ENCODE peak calls at places on chromosome 20, in nine cellular contexts. W is left ventricle myocardium superior; Y is amygdala; S is EL; V is foreskin fibroblast; B is activated T-helper 1 cell treated with Interleukin-2 at 50 U/mL for 16 hours; K is neural crest cell; R is GM04504; L is activated T-helper 2 cell treated with anti-CD3 and anti-CD28 coated beads, Interferon-gamma antibody, Interleukin-2, Interleukin-4, amounts not matched to agents 10 μg/mL and 5 μg/mL and 100 μg/mL, durations not matched to agents 14 hours and 24 hours and 36 hours. F is an unnamed sample.

GRCh38 chr20:5652626-5653573 is 97.3 kb upstream of the SHLD1 start:
- DNase-seq in W (no peak), R (no peak), Y (no peak), S (peak), B (no peak), K (no peak), L (no peak), V (peak), F (no peak)

GRCh38 chr20:15682690-15683089 is 890.6 kb downstream of the KIF16B start:
- DNase-seq in S (peak), K (no peak), R (no peak), B (no peak), V (peak), L (no peak), W (no peak), Y (no peak), F (no peak)

GRCh38 chr20:41956316-41957050 is 338.3 kb upstream of the CHD6 start:
- DNase-seq in S (no peak), B (no peak), R (no peak), Y (no peak), L (no peak), W (no peak), V (no peak), K (no peak), F (no peak)

GRCh38 chr20:61844621-61845020 is 221.1 kb downstream of the TAF4 start:
- DNase-seq in Y (no peak), L (no peak), R (no peak), V (no peak), W (peak), B (no peak), K (no peak), S (no peak), F (no peak)

GRCh38 chr20:54254596-54254995 is 46.7 kb downstream of the PFDN4 start:
- DNase-seq in K (no peak), W (no peak), R (no peak), Y (no peak), L (no peak), V (no peak), S (no peak), B (no peak), F (no peak)

GRCh38 chr20:47885909-47886453 is 100.7 kb upstream of the SULF2 start:
- DNase-seq in Y (no peak), W (no peak), B (no peak), K (no peak), L (no peak), R (no peak), V (no peak), S (no peak), F (no peak)

GRCh38 chr20:8735674-8736073 is 333.2 kb upstream of the PLCB4 start:
- DNase-seq in Y (no peak), B (no peak), L (no peak), R (no peak), V (no peak), K (no peak), W (no peak), S (no peak), F (no peak)

GRCh38 chr20:23679448-23680092 is 9.3 kb downstream of the CST4 start:
- DNase-seq in K (no peak), Y (no peak), V (no peak), W (no peak), L (no peak), B (no peak), R (no peak), S (no peak), F (no peak)

GRCh38 chr20:47970282-47970903 is 185.1 kb upstream of the SULF2 start:
- DNase-seq in Y (no peak), W (no peak), V (no peak), R (no peak), K (no peak), B (no peak), L (no peak), S (peak), F (no peak)

GRCh38 chr20:61724376-61724775 is 341.3 kb downstream of the TAF4 start:
- DNase-seq in B (no peak), Y (no peak), S (peak), W (no peak), L (no peak), V (no peak), R (no peak), K (no peak), F (no peak)

GRCh38 chr20:38599410-38599882 is 2.2 kb upstream of the ARHGAP40 start:
- DNase-seq in V (no peak), B (no peak), W (peak), K (no peak), R (no peak), S (peak), L (no peak), Y (no peak), F (no peak)

GRCh38 chr20:63891061-63892002 is 3.6 kb upstream of the DNAJC5 start:
- DNase-seq in B (no peak), K (no peak), S (no peak), L (no peak), R (no peak), V (no peak), W (peak), Y (no peak), F (no peak)

GRCh38 chr20:4014031-4014474 is 1.3 kb downstream of the RNF24 start:
- DNase-seq in W (no peak), Y (peak), L (no peak), B (no peak), K (no peak), S (peak), R (peak), V (peak), F (peak)

GRCh38 chr20:52805128-52805527 is 167.0 kb upstream of the TSHZ2 start:
- DNase-seq in R (no peak), S (no peak), Y (no peak), B (no peak), W (no peak), K (no peak), V (no peak), L (no peak), F (no peak)

GRCh38 chr20:19738936-19739335 is 19.1 kb upstream of the RIN2 start:
- DNase-seq in R (no peak), Y (no peak), B (no peak), S (no peak), V (no peak), L (no peak), K (no peak), W (no peak), F (no peak)

GRCh38 chr20:63574156-63574828 is at the start of gene HELZ2:
- DNase-seq in S (peak), L (peak), Y (peak), B (peak), W (peak), V (peak), R (peak), K (peak), F (no peak)

GRCh38 chr20:51566594-51566993 is 24.1 kb upstream of the NFATC2 start:
- DNase-seq in W (no peak), K (no peak), V (no peak), L (no peak), Y (no peak), R (no peak), S (no peak), B (no peak), F (no peak)

GRCh38 chr20:23374441-23374840 is 12.5 kb downstream of the GZF1 start:
- DNase-seq in W (no peak), R (no peak), V (no peak), K (no peak), Y (no peak), L (no peak), S (no peak), B (no peak), F (no peak)

GRCh38 chr20:15239542-15240206 is 902.3 kb upstream of the FLRT3 start:
- DNase-seq in R (no peak), S (no peak), L (no peak), Y (no peak), V (no peak), W (no peak), B (no peak), K (no peak), F (no peak)

GRCh38 chr20:41507851-41508250 is 110.3 kb downstream of the CHD6 start:
- DNase-seq in V (no peak), B (no peak), R (no peak), W (no peak), L (no peak), Y (no peak), S (no peak), K (no peak), F (no peak)

GRCh38 chr20:43798591-43799149 is 71.9 kb upstream of the GTSF1L start:
- DNase-seq in K (no peak), Y (no peak), W (no peak), B (no peak), S (no peak), L (no peak), V (no peak), R (no peak), F (peak)

GRCh38 chr20:16729080-16729479 is 746 bp upstream of the SNRPB2 start:
- DNase-seq in L (no peak), R (no peak), W (no peak), S (no peak), V (no peak), B (no peak), Y (no peak), K (no peak), F (no peak)

GRCh38 chr20:41330941-41331340 is 9.7 kb upstream of the LPIN3 start:
- DNase-seq in K (no peak), Y (no peak), S (no peak), R (no peak), L (no peak), B (no peak), W (no peak), V (no peak), F (no peak)

GRCh38 chr20:9018346-9018745 is 50.5 kb upstream of the PLCB4 start:
- DNase-seq in B (no peak), R (no peak), L (no peak), W (no peak), V (no peak), S (no peak), Y (no peak), K (no peak), F (no peak)

GRCh38 chr20:37714973-37715657 is 21.3 kb downstream of the CTNNBL1 start:
- DNase-seq in S (peak), K (no peak), L (no peak), B (no peak), R (no peak), V (peak), W (no peak), Y (no peak), F (no peak)

GRCh38 chr20:11692567-11692966 is 225.1 kb upstream of the BTBD3 start:
- DNase-seq in R (no peak), V (no peak), S (no peak), Y (no peak), W (no peak), L (no peak), K (no peak), B (no peak), F (no peak)

GRCh38 chr20:19974621-19975435 is 42.3 kb upstream of the NAA20 start:
- DNase-seq in W (peak), B (no peak), L (no peak), Y (peak), R (peak), V (peak), K (no peak), S (peak), F (peak)

GRCh38 chr20:17940447-17940971 is 28.1 kb downstream of the SNX5 start:
- DNase-seq in R (no peak), B (no peak), K (no peak), V (peak), S (no peak), Y (no peak), W (no peak), L (no peak), F (peak)

GRCh38 chr20:41373384-41373783 is 6.8 kb upstream of the EMILIN3 start:
- DNase-seq in B (no peak), W (no peak), K (no peak), Y (no peak), V (no peak), L (no peak), S (no peak), R (no peak), F (no peak)